ENCODE peak calls at places on chromosomes 6 and 20, in five cellular contexts. One of them, this sample, is unnamed.

GRCh38 chr6:101083533-101084172 is 202.5 kb upstream of the ASCC3 start:
- DNase-seq in psoas muscle: no peak
- DNase-seq in GM12865: no peak
- DNase-seq in endodermal cell: no peak
- DNase-seq in brain microvascular endothelial cell: peak
- DNase-seq in this sample: peak

GRCh38 chr6:126553856-126554255 is 213.9 kb downstream of the CENPW start:
- DNase-seq in brain microvascular endothelial cell: no peak
- DNase-seq in psoas muscle: no peak
- DNase-seq in GM12865: no peak
- DNase-seq in endodermal cell: no peak
- DNase-seq in this sample: no peak

GRCh38 chr6:1622220-1622841 is 12.6 kb downstream of the FOXC1 start:
- DNase-seq in psoas muscle: peak
- DNase-seq in brain microvascular endothelial cell: no peak
- DNase-seq in endodermal cell: no peak
- DNase-seq in GM12865: no peak
- DNase-seq in this sample: no peak

GRCh38 chr6:123829302-123829953 is 25.8 kb downstream of the NKAIN2 start:
- DNase-seq in GM12865: no peak
- DNase-seq in endodermal cell: no peak
- DNase-seq in psoas muscle: no peak
- DNase-seq in brain microvascular endothelial cell: peak
- DNase-seq in this sample: peak

GRCh38 chr6:105483492-105483891 is 80.6 kb upstream of the PREP start:
- DNase-seq in GM12865: no peak
- DNase-seq in endodermal cell: no peak
- DNase-seq in brain microvascular endothelial cell: peak
- DNase-seq in psoas muscle: no peak
- DNase-seq in this sample: peak

GRCh38 chr20:48784273-48784641 is 43.5 kb downstream of the PREX1 start:
- DNase-seq in psoas muscle: no peak
- DNase-seq in GM12865: peak
- DNase-seq in endodermal cell: no peak
- DNase-seq in brain microvascular endothelial cell: no peak
- DNase-seq in this sample: no peak

GRCh38 chr6:12704946-12705345 is 11.6 kb upstream of the PHACTR1 start:
- DNase-seq in GM12865: no peak
- DNase-seq in endodermal cell: no peak
- DNase-seq in psoas muscle: no peak
- DNase-seq in brain microvascular endothelial cell: no peak
- DNase-seq in this sample: no peak

GRCh38 chr20:7744411-7744810 is 195.8 kb downstream of the HAO1 start:
- DNase-seq in GM12865: no peak
- DNase-seq in endodermal cell: no peak
- DNase-seq in brain microvascular endothelial cell: peak
- DNase-seq in psoas muscle: no peak
- DNase-seq in this sample: peak

GRCh38 chr6:1790684-1791083 is 181.0 kb downstream of the FOXC1 start:
- DNase-seq in GM12865: no peak
- DNase-seq in brain microvascular endothelial cell: no peak
- DNase-seq in endodermal cell: no peak
- DNase-seq in psoas muscle: no peak
- DNase-seq in this sample: no peak

GRCh38 chr20:36604952-36605308 is 649 bp upstream of the RAB5IF start:
- DNase-seq in brain microvascular endothelial cell: no peak
- DNase-seq in psoas muscle: peak
- DNase-seq in endodermal cell: no peak
- DNase-seq in GM12865: peak
- DNase-seq in this sample: peak

GRCh38 chr20:43431120-43431519 is 26.6 kb upstream of the SRSF6 start:
- DNase-seq in brain microvascular endothelial cell: no peak
- DNase-seq in endodermal cell: no peak
- DNase-seq in GM12865: no peak
- DNase-seq in psoas muscle: no peak
- DNase-seq in this sample: no peak

GRCh38 chr20:21613512-21613911 is 92.0 kb upstream of the PAX1 start:
- DNase-seq in GM12865: no peak
- DNase-seq in endodermal cell: no peak
- DNase-seq in psoas muscle: no peak
- DNase-seq in brain microvascular endothelial cell: no peak
- DNase-seq in this sample: no peak

GRCh38 chr20:48238326-48238725 is 453.0 kb upstream of the SULF2 start:
- DNase-seq in endodermal cell: peak
- DNase-seq in GM12865: no peak
- DNase-seq in brain microvascular endothelial cell: peak
- DNase-seq in psoas muscle: no peak
- DNase-seq in this sample: peak

GRCh38 chr20:17327185-17327780 is 100.4 kb downstream of the PCSK2 start:
- DNase-seq in brain microvascular endothelial cell: no peak
- DNase-seq in endodermal cell: no peak
- DNase-seq in GM12865: no peak
- DNase-seq in psoas muscle: no peak
- DNase-seq in this sample: no peak

GRCh38 chr6:33080127-33081089 is 4.6 kb downstream of the HLA-DPB1 start:
- DNase-seq in endodermal cell: peak
- DNase-seq in psoas muscle: peak
- DNase-seq in brain microvascular endothelial cell: peak
- DNase-seq in GM12865: no peak
- DNase-seq in this sample: peak

GRCh38 chr6:8539446-8539845 is 104.1 kb upstream of the SLC35B3 start:
- DNase-seq in GM12865: peak
- DNase-seq in brain microvascular endothelial cell: no peak
- DNase-seq in endodermal cell: no peak
- DNase-seq in psoas muscle: no peak
- DNase-seq in this sample: peak

GRCh38 chr6:137266032-137266586 is 46.9 kb upstream of the IFNGR1 start:
- DNase-seq in brain microvascular endothelial cell: no peak
- DNase-seq in endodermal cell: no peak
- DNase-seq in psoas muscle: no peak
- DNase-seq in GM12865: no peak
- DNase-seq in this sample: no peak

GRCh38 chr20:57560554-57561355 is at the start of gene PCK1:
- DNase-seq in brain microvascular endothelial cell: peak
- DNase-seq in endodermal cell: no peak
- DNase-seq in GM12865: no peak
- DNase-seq in psoas muscle: peak
- DNase-seq in this sample: no peak

GRCh38 chr6:170365581-170365980 is 59.0 kb downstream of the FAM120B start:
- DNase-seq in psoas muscle: no peak
- DNase-seq in GM12865: no peak
- DNase-seq in endodermal cell: no peak
- DNase-seq in brain microvascular endothelial cell: no peak
- DNase-seq in this sample: no peak

GRCh38 chr6:28864321-28864923 is 59.4 kb downstream of the TRIM27 start:
- DNase-seq in brain microvascular endothelial cell: peak
- DNase-seq in psoas muscle: no peak
- DNase-seq in endodermal cell: no peak
- DNase-seq in GM12865: no peak
- DNase-seq in this sample: no peak
- TF ChIP-seq CTCF in brain microvascular endothelial cell: peak
- TF ChIP-seq CTCF in psoas muscle: no peak
- TF ChIP-seq CTCF in endodermal cell: peak
- TF ChIP-seq CTCF in GM12865: no peak
- TF ChIP-seq CTCF in this sample: no peak

GRCh38 chr6:89528865-89529264 is 95.9 kb downstream of the ANKRD6 start:
- DNase-seq in endodermal cell: no peak
- DNase-seq in psoas muscle: no peak
- DNase-seq in brain microvascular endothelial cell: no peak
- DNase-seq in GM12865: no peak
- DNase-seq in this sample: no peak
- H3K4me3 ChIP-seq in endodermal cell: no peak
- H3K4me3 ChIP-seq in psoas muscle: no peak
- H3K4me3 ChIP-seq in brain microvascular endothelial cell: no peak
- H3K4me3 ChIP-seq in GM12865: no peak
- H3K4me3 ChIP-seq in this sample: no peak

GRCh38 chr6:31193206-31193605 is 22.7 kb upstream of the POU5F1 start:
- DNase-seq in brain microvascular endothelial cell: no peak
- DNase-seq in endodermal cell: no peak
- DNase-seq in GM12865: no peak
- DNase-seq in psoas muscle: no peak
- DNase-seq in this sample: no peak
- TF ChIP-seq CTCF in brain microvascular endothelial cell: no peak
- TF ChIP-seq CTCF in endodermal cell: no peak
- TF ChIP-seq CTCF in GM12865: peak
- TF ChIP-seq CTCF in psoas muscle: no peak
- TF ChIP-seq CTCF in this sample: peak

GRCh38 chr6:16243055-16243454 is 4.7 kb downstream of the GMPR start:
- DNase-seq in psoas muscle: peak
- DNase-seq in endodermal cell: no peak
- DNase-seq in brain microvascular endothelial cell: peak
- DNase-seq in GM12865: no peak
- DNase-seq in this sample: peak
- H3K4me3 ChIP-seq in psoas muscle: peak
- H3K4me3 ChIP-seq in endodermal cell: no peak
- H3K4me3 ChIP-seq in brain microvascular endothelial cell: no peak
- H3K4me3 ChIP-seq in GM12865: no peak
- H3K4me3 ChIP-seq in this sample: no peak

This sample was measured in epithelial cell of esophagus.